ENCODE peak calls at places on chromosomes 7 and 10, in nine cellular contexts. U, D, F, J, H, R, Y, T and M are unnamed samples. For H3K4me1, the result is how much of the 10 kb centered on the place peaks cover.

GRCh38 chr10:90288403-90288933 is 569.4 kb downstream of the HTR7 start:
- DNase-seq in R (peak), Y (no peak), T (no peak), J (no peak), H (no peak), F (peak), U (no peak), D (peak), M (peak)

GRCh38 chr7:153921408-153921807 is 130.8 kb upstream of the DPP6 start:
- DNase-seq in H (no peak), R (no peak), T (no peak), D (no peak), Y (no peak), F (no peak), U (no peak), J (no peak), M (no peak)

GRCh38 chr10:22624289-22624738 is 90.1 kb downstream of the PIP4K2A start:
- DNase-seq in Y (no peak), D (no peak), U (no peak), F (peak), H (no peak), J (no peak), R (no peak), T (no peak), M (peak)

GRCh38 chr7:112215787-112216186 is 9.3 kb downstream of the ZNF277 start:
- DNase-seq in T (no peak), J (no peak), R (no peak), D (no peak), U (no peak), Y (no peak), H (no peak), F (no peak), M (no peak)

GRCh38 chr10:92087750-92088395 is 164.3 kb downstream of the BTAF1 start:
- DNase-seq in D (peak), H (peak), R (peak), T (peak), J (peak), U (peak), Y (peak), F (peak), M (peak)

GRCh38 chr7:83150310-83150709 is 12.4 kb downstream of the PCLO start:
- DNase-seq in D (no peak), R (no peak), H (no peak), J (no peak), F (no peak), Y (no peak), U (no peak), T (no peak), M (no peak)

GRCh38 chr10:11225935-11226334 is 208.3 kb downstream of the CELF2 start:
- DNase-seq in T (no peak), R (no peak), U (no peak), Y (peak), D (no peak), H (peak), J (no peak), F (no peak), M (no peak)

GRCh38 chr10:92327445-92328433 is 36.8 kb downstream of the MARCHF5 start:
- DNase-seq in F (no peak), D (no peak), Y (peak), H (no peak), J (no peak), U (no peak), R (no peak), T (no peak), M (no peak)

GRCh38 chr7:128453836-128454804 is 1.6 kb upstream of the HILPDA start:
- DNase-seq in F (peak), J (peak), T (peak), U (peak), D (peak), Y (peak), H (peak), R (peak), M (peak)

GRCh38 chr10:119391430-119392313 is 150.8 kb downstream of the RGS10 start:
- DNase-seq in Y (no peak), T (no peak), U (no peak), J (no peak), R (no peak), D (no peak), H (no peak), F (peak), M (no peak)

GRCh38 chr7:119959811-119960210 is 313.2 kb upstream of the KCND2 start:
- DNase-seq in F (peak), T (no peak), H (no peak), R (no peak), U (no peak), J (no peak), Y (no peak), D (no peak), M (no peak)

GRCh38 chr10:78952686-78953085 is 116.1 kb upstream of the ZMIZ1 start:
- DNase-seq in J (no peak), R (no peak), D (no peak), F (peak), H (peak), U (no peak), Y (no peak), T (peak), M (peak)

GRCh38 chr10:97648557-97649404 is 8.3 kb downstream of the PI4K2A start:
- DNase-seq in H (peak), J (no peak), R (no peak), Y (no peak), D (peak), T (no peak), F (peak), U (no peak), M (peak)

GRCh38 chr7:24793982-24794648 is 36.9 kb upstream of the GSDME start:
- DNase-seq in J (no peak), T (no peak), U (no peak), F (no peak), D (peak), R (no peak), H (no peak), Y (no peak), M (peak)

GRCh38 chr10:3140280-3140679 is 32.3 kb downstream of the PITRM1 start:
- DNase-seq in U (no peak), D (no peak), T (no peak), F (no peak), H (no peak), R (no peak), J (no peak), Y (no peak), M (no peak)

GRCh38 chr7:129948338-129948737 is 4.4 kb downstream of the UBE2H start:
- DNase-seq in R (no peak), Y (no peak), H (no peak), U (no peak), D (no peak), T (no peak), F (no peak), J (no peak), M (no peak)

GRCh38 chr7:90838799-90839198 is 242.7 kb downstream of the CDK14 start:
- DNase-seq in R (no peak), J (no peak), H (no peak), Y (no peak), D (no peak), F (no peak), U (no peak), T (no peak), M (no peak)

GRCh38 chr7:36301914-36302771 is 87.5 kb upstream of the ANLN start:
- DNase-seq in R (no peak), U (no peak), T (no peak), Y (no peak), D (peak), J (peak), F (no peak), H (no peak), M (peak)

GRCh38 chr10:13528138-13528874 is 508 bp downstream of the BEND7 start:
- DNase-seq in U (no peak), D (peak), R (peak), F (no peak), T (no peak), Y (peak), J (peak), H (no peak), M (peak)

GRCh38 chr7:26560857-26561256 is 269.2 kb downstream of the SNX10 start:
- DNase-seq in R (no peak), U (no peak), T (no peak), H (no peak), F (no peak), J (no peak), D (no peak), Y (no peak), M (no peak)

GRCh38 chr10:108005627-108006026 is 841.1 kb upstream of the SORCS1 start:
- DNase-seq in F (no peak), U (no peak), Y (no peak), T (no peak), D (no peak), H (no peak), R (no peak), J (no peak), M (no peak)

GRCh38 chr10:45502458-45502857 is 128.4 kb downstream of the ALOX5 start:
- DNase-seq in J (no peak), R (no peak), D (no peak), T (no peak), Y (no peak), U (no peak), F (no peak), H (no peak), M (no peak)

GRCh38 chr7:135822396-135822795 is 73.8 kb upstream of the FAM180A start:
- DNase-seq in F (no peak), T (no peak), D (no peak), U (no peak), R (no peak), J (no peak), Y (no peak), H (no peak), M (no peak)

GRCh38 chr10:116594525-116595035 is 3.8 kb downstream of the PNLIPRP1 start:
- DNase-seq in R (no peak), U (no peak), D (no peak), H (no peak), J (no peak), F (no peak), T (no peak), Y (no peak), M (no peak)

GRCh38 chr7:2037805-2038635 is 194.7 kb downstream of the MAD1L1 start:
- DNase-seq in J (peak), T (peak), H (peak), F (peak), U (no peak), R (no peak), Y (no peak), D (no peak), M (peak)

GRCh38 chr7:69896100-69896499 is 297.8 kb downstream of the AUTS2 start:
- DNase-seq in Y (no peak), U (no peak), R (no peak), J (no peak), F (no peak), H (no peak), D (no peak), T (no peak), M (no peak)

GRCh38 chr7:69889338-69890080 is 291.2 kb downstream of the AUTS2 start:
- DNase-seq in R (no peak), J (no peak), U (no peak), Y (no peak), H (no peak), T (no peak), F (no peak), D (no peak), M (no peak)

GRCh38 chr7:69890081-69890369 is 291.8 kb downstream of the AUTS2 start:
- DNase-seq in D (no peak), T (no peak), J (no peak), F (no peak), Y (no peak), U (no peak), R (no peak), H (no peak), M (no peak)

GRCh38 chr7:69893915-69894314 is 295.6 kb downstream of the AUTS2 start:
- DNase-seq in T (no peak), J (no peak), U (no peak), H (no peak), F (peak), D (no peak), R (peak), Y (no peak), M (no peak)

GRCh38 chr7:69892790-69893189 is 294.5 kb downstream of the AUTS2 start:
- DNase-seq in F (no peak), D (no peak), U (no peak), T (no peak), J (no peak), R (no peak), H (no peak), Y (no peak), M (no peak)
- H3K4me1 ChIP-seq in F (under half), D (under half), U (under half), T (under half), J (under half), R (under half), H (under half), Y (under half), M (under half)

GRCh38 chr10:99983280-99983988 is 26.3 kb downstream of the DNMBP start:
- DNase-seq in R (no peak), U (no peak), J (no peak), F (peak), Y (no peak), T (no peak), H (peak), D (no peak), M (peak)
- H3K4me1 ChIP-seq in R (under half), U (under half), J (under half), F (under half), Y (under half), T (under half), H (under half), D (under half), M (under half)

GRCh38 chr10:482036-482435 is 207.4 kb downstream of the DIP2C start:
- DNase-seq in H (no peak), Y (no peak), T (peak), J (no peak), F (no peak), U (no peak), D (peak), R (no peak), M (no peak)

GRCh38 chr10:484441-484924 is 205.0 kb downstream of the DIP2C start:
- DNase-seq in J (peak), D (peak), F (peak), Y (peak), T (peak), H (no peak), U (no peak), R (peak), M (no peak)

GRCh38 chr10:482848-483247 is 206.6 kb downstream of the DIP2C start:
- DNase-seq in J (no peak), D (no peak), Y (no peak), T (no peak), R (no peak), U (no peak), H (no peak), F (no peak), M (no peak)

GRCh38 chr10:481636-482035 is 207.8 kb downstream of the DIP2C start:
- DNase-seq in H (no peak), R (no peak), J (no peak), Y (no peak), U (no peak), T (peak), D (no peak), F (no peak), M (no peak)

GRCh38 chr10:483266-483665 is 206.2 kb downstream of the DIP2C start:
- DNase-seq in H (no peak), T (peak), U (no peak), Y (no peak), R (no peak), J (no peak), D (no peak), F (no peak), M (no peak)
- H3K4me1 ChIP-seq in H (under half), T (under half), U (under half), Y (under half), R (under half), J (under half), D (under half), F (under half), M (under half)

DNA sequence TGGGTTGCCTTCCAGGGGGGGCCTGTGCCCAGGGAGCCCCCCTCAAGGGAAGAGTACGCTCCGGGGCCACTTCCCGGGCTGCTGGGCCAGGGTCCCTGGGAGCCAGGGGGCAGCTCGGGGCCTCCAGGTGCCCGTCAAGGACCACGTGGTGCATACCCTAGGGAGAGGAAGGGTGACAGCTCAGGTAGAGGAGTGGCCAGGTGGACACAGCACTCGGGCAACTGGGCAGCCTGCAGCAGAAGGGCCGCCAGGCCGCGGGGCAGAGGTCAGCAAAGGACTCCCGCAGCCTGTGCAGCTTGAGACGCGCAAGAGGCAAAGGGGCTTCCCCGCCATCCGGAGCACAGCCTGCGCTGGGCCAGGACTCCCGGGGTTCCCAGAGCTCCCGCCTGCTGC is 26.4 kb downstream of the AP5Z1 start:
- DNase-seq in D (no peak), J (no peak), T (no peak), Y (no peak), U (no peak), H (no peak), F (no peak), R (no peak), M (no peak)
- H3K4me1 ChIP-seq in D (under half), J (under half), T (under half), Y (under half), U (under half), H (under half), F (under half), R (under half), M (under half)

DNA sequence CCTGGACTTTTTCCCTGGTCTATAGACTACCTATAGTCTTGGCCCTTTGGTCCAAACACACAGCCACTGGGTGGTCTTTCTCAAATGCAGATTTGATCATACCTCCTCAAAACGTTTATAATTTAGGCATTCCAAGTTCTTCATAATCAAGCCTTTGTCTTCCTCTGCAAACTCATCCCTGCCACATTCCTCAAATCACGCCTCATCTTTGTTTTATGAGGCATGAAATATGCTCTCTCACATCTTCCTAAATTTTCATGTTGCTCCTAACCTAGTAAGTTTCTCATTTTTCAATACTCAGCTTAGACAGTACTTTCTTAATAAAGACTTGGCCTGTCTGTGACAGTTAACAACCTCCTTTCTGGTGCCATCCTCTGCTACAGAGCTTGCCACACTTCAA is 10.9 kb upstream of the HERC4 start:
- DNase-seq in J (no peak), T (no peak), F (no peak), H (no peak), Y (no peak), D (no peak), R (no peak), U (no peak), M (no peak)
- H3K4me1 ChIP-seq in J (under half), T (under half), F (under half), H (under half), Y (under half), D (under half), R (under half), U (under half), M (half or more)

DNA sequence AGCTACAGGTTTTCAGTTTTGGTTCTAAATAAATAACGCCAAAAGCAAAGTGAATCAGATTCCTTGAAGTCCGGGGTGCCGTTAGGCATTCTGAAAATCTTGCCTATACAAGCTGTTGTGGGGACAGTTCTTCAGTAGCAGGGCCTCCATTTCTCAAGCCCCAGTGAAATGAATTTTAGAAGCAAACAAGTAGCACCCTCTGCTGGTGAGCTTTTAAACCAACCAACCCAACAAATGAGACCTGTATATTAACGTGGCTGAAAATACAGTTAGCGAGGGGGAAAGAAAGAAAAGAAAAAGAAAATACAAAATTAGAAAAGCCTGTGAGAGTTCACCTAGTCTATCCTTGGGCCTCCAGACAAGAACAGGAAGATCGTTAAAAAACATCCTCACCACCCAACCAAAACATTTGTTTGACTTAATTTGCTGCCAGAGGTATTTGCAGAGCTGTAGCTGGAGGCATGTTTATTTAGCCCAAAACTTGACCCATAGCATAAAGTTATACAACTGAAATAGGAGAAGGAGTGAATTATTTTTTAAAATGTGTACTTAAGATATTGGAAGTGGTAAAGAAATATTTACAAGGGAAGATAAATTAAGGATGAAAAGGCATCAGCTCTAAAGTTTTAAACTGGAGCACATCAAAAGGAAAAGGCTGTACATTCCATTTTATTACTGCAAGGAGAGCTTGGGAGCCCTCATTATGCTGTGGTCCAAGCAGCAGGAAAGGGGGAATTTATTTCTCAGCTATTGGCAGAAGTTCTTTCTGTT is 98.9 kb downstream of the DYNC1I1 start:
- DNase-seq in F (peak), J (no peak), R (peak), H (peak), D (peak), U (no peak), Y (no peak), T (no peak), M (peak)
- H3K4me1 ChIP-seq in F (under half), J (under half), R (under half), H (under half), D (under half), U (under half), Y (under half), T (under half), M (under half)

GRCh38 chr10:62052276-62052675 is 150.8 kb downstream of the ARID5B start:
- DNase-seq in R (no peak), F (no peak), T (no peak), Y (no peak), D (no peak), J (no peak), H (no peak), U (no peak), M (no peak)
- H3K4me1 ChIP-seq in R (under half), F (under half), T (half or more), Y (under half), D (under half), J (under half), H (under half), U (half or more), M (half or more)

DNA sequence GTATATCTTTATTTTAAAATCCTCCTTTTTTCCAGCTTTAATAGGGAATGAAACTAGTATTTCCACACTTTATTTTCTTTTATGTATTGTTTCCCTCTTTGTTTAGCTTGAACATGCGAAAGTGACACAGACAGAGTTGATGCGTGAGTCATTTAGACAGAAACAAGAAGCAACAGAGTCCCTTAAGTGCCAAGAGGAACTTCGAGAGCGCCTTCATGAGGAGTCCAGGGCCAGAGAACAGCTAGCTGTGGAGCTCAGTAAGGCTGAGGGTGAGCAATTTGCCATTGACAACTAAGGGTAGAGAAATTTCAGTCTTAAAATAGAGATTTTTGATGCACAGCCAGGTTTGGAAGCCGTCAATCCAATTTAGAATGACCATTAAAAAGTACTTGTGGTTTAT is 73.1 kb downstream of the CYP51A1 start:
- DNase-seq in H (no peak), D (no peak), U (no peak), R (no peak), T (no peak), F (no peak), Y (peak), J (no peak), M (peak)
- H3K4me1 ChIP-seq in H (under half), D (under half), U (under half), R (under half), T (under half), F (under half), Y (under half), J (under half), M (under half)